ENCODE peak calls at places on chromosome 7, in seven cellular contexts. C, O, K, S, U, Q and W are unnamed samples.

GRCh38 chr7:155371884-155372781 is 74.5 kb downstream of the INSIG1 start:
- DNase-seq in U (no peak), O (no peak), S (no peak), Q (no peak), C (no peak), K (no peak), W (no peak)

GRCh38 chr7:94348142-94348541 is 46.6 kb upstream of the COL1A2 start:
- DNase-seq in Q (no peak), U (no peak), K (peak), C (peak), S (no peak), O (peak), W (no peak)

GRCh38 chr7:84137812-84138211 is 56.8 kb downstream of the SEMA3A start:
- DNase-seq in S (no peak), C (no peak), O (no peak), K (no peak), Q (no peak), U (no peak), W (no peak)

GRCh38 chr7:77888998-77889397 is 90.4 kb downstream of the PHTF2 start:
- DNase-seq in O (no peak), C (no peak), K (no peak), U (no peak), S (no peak), Q (no peak), W (no peak)

GRCh38 chr7:40879941-40880558 is 745.2 kb downstream of the SUGCT start:
- DNase-seq in C (no peak), Q (no peak), K (peak), S (no peak), O (peak), U (no peak), W (no peak)

GRCh38 chr7:112965506-112965905 is 121.1 kb downstream of the GPR85 start:
- DNase-seq in Q (no peak), C (no peak), S (no peak), O (no peak), U (no peak), K (no peak), W (no peak)

GRCh38 chr7:89797965-89798598 is 356.2 kb upstream of the STEAP1 start:
- DNase-seq in C (no peak), K (no peak), U (no peak), S (no peak), Q (no peak), O (no peak), W (no peak)

GRCh38 chr7:80485721-80486120 is 26.1 kb downstream of the GNAT3 start:
- DNase-seq in Q (no peak), U (no peak), K (no peak), C (no peak), S (no peak), O (no peak), W (no peak)

GRCh38 chr7:46344533-46344932 is 423.5 kb upstream of the IGFBP3 start:
- DNase-seq in U (no peak), K (no peak), O (no peak), Q (no peak), S (no peak), C (no peak), W (no peak)

GRCh38 chr7:14048889-14049288 is 59.4 kb upstream of the ETV1 start:
- DNase-seq in O (no peak), U (no peak), K (no peak), S (no peak), Q (no peak), C (no peak), W (no peak)

GRCh38 chr7:86762129-86762528 is 118.4 kb downstream of the GRM3 start:
- DNase-seq in C (no peak), U (no peak), K (no peak), S (no peak), O (no peak), Q (no peak), W (no peak)
- TF ChIP-seq CTCF in C (no peak), U (no peak), K (no peak), S (no peak), O (no peak), Q (no peak), W (no peak)

GRCh38 chr7:151697515-151697895 is 177.8 kb upstream of the RHEB start:
- DNase-seq in U (no peak), S (no peak), C (no peak), Q (no peak), O (no peak), K (no peak), W (no peak)

GRCh38 chr7:151700621-151701185 is 176.2 kb downstream of the PRKAG2 start:
- DNase-seq in C (no peak), S (no peak), K (peak), Q (no peak), U (no peak), O (peak), W (no peak)

GRCh38 chr7:151699920-151700319 is 177.0 kb downstream of the PRKAG2 start:
- DNase-seq in U (no peak), O (no peak), S (no peak), Q (no peak), K (peak), C (no peak), W (no peak)

GRCh38 chr7:151697942-151698341 is 178.2 kb upstream of the RHEB start:
- DNase-seq in U (no peak), O (no peak), S (no peak), Q (no peak), K (no peak), C (no peak), W (no peak)

GRCh38 chr7:151699147-151699546 is 177.8 kb downstream of the PRKAG2 start:
- DNase-seq in C (no peak), O (peak), Q (no peak), K (peak), S (no peak), U (no peak), W (no peak)
- TF ChIP-seq CTCF in C (no peak), O (no peak), Q (no peak), K (no peak), S (no peak), U (no peak), W (no peak)

GRCh38 chr7:33326485-33326848 is 197.1 kb downstream of the BBS9 start:
- DNase-seq in Q (no peak), S (no peak), O (no peak), K (no peak), C (no peak), U (no peak), W (no peak)
- TF ChIP-seq CTCF in Q (no peak), S (no peak), O (no peak), K (no peak), C (no peak), U (no peak), W (no peak)

GRCh38 chr7:111951027-111951426 is 255.2 kb downstream of the DOCK4 start:
- DNase-seq in S (no peak), K (no peak), C (no peak), O (no peak), U (no peak), Q (no peak), W (no peak)

GRCh38 chr7:111958431-111958830 is 247.8 kb downstream of the DOCK4 start:
- DNase-seq in C (no peak), S (no peak), U (no peak), Q (no peak), K (no peak), O (no peak), W (no peak)

GRCh38 chr7:111954056-111954455 is 252.1 kb downstream of the DOCK4 start:
- DNase-seq in O (no peak), U (no peak), K (no peak), S (no peak), C (no peak), Q (no peak), W (no peak)

GRCh38 chr7:111954474-111955311 is 251.5 kb downstream of the DOCK4 start:
- DNase-seq in K (no peak), S (no peak), C (no peak), U (no peak), Q (no peak), O (no peak), W (no peak)

GRCh38 chr7:111953611-111954010 is 252.6 kb downstream of the DOCK4 start:
- DNase-seq in S (no peak), C (peak), U (no peak), K (peak), O (no peak), Q (no peak), W (no peak)
- TF ChIP-seq CTCF in S (no peak), C (no peak), U (no peak), K (no peak), O (no peak), Q (no peak), W (peak)